ENCODE peak calls at places on chromosomes 4 and X, in eight cellular contexts. P is K562, G is gastrocnemius medialis, V is sigmoid colon, M is A549, K is uterus, W is spleen, Z is Peyer's patch. D is an unnamed sample.

GRCh38 chr4:129403848-129404247 is 307.9 kb downstream of the C4orf33 start:
- DNase-seq in V (no peak), M (no peak), K (no peak), W (no peak), G (no peak), P (no peak), Z (no peak), D (no peak)

GRCh38 chr4:161356351-161356750 is 807.4 kb downstream of the FSTL5 start:
- DNase-seq in Z (no peak), P (no peak), K (no peak), G (no peak), M (no peak), V (no peak), W (no peak), D (no peak)

GRCh38 chrX:97308161-97308560 is 424.5 kb downstream of the RPA4 start:
- DNase-seq in Z (no peak), G (no peak), V (no peak), W (no peak), M (no peak), K (no peak), P (no peak), D (no peak)

GRCh38 chrX:10524578-10524977 is 95.8 kb downstream of the MID1 start:
- DNase-seq in G (no peak), Z (no peak), W (no peak), K (no peak), P (no peak), V (no peak), M (no peak), D (no peak)

GRCh38 chr4:1010522-1011021 is 854 bp upstream of the FGFRL1 start:
- DNase-seq in K (peak), Z (peak), P (peak), G (peak), W (peak), V (peak), M (no peak), D (peak)

GRCh38 chrX:154986826-154987575 is 35.5 kb downstream of the F8 start:
- DNase-seq in M (no peak), K (no peak), Z (no peak), G (no peak), P (no peak), V (no peak), W (no peak), D (no peak)

GRCh38 chr4:88575222-88575621 is 17.1 kb upstream of the HERC3 start:
- DNase-seq in G (no peak), Z (no peak), V (no peak), K (no peak), M (no peak), W (no peak), P (no peak), D (no peak)

GRCh38 chr4:7103599-7104365 is 35.9 kb upstream of the GRPEL1 start:
- DNase-seq in Z (peak), M (peak), W (peak), V (peak), G (peak), K (peak), P (no peak), D (no peak)

GRCh38 chr4:8736083-8736825 is 135.4 kb downstream of the HMX1 start:
- DNase-seq in M (no peak), P (no peak), K (no peak), V (peak), Z (no peak), G (no peak), W (no peak), D (no peak)

GRCh38 chr4:19924761-19925160 is 326.9 kb upstream of the SLIT2 start:
- DNase-seq in W (no peak), M (no peak), Z (no peak), P (no peak), V (no peak), G (no peak), K (no peak), D (no peak)

GRCh38 chrX:136574548-136574947 is 42.5 kb downstream of the VGLL1 start:
- DNase-seq in V (no peak), Z (no peak), W (no peak), G (no peak), K (no peak), M (no peak), P (no peak), D (no peak)

GRCh38 chr4:85543832-85544231 is 68.9 kb downstream of the ARHGAP24 start:
- DNase-seq in K (no peak), M (no peak), G (no peak), P (no peak), V (no peak), Z (no peak), W (no peak), D (no peak)

GRCh38 chrX:48695925-48696300 is 621 bp upstream of the SUV39H1 start:
- DNase-seq in P (no peak), M (peak), V (no peak), Z (no peak), W (no peak), K (no peak), G (no peak), D (no peak)

GRCh38 chr4:83644677-83645639 is 109.0 kb downstream of the GPAT3 start:
- DNase-seq in Z (no peak), W (no peak), V (no peak), P (peak), K (no peak), G (no peak), M (peak), D (peak)

GRCh38 chr4:65791111-65791806 is 121.0 kb upstream of the EPHA5 start:
- DNase-seq in M (no peak), P (no peak), Z (no peak), G (no peak), V (no peak), K (no peak), W (no peak), D (no peak)

GRCh38 chr4:56804551-56804950 is 16.9 kb downstream of the SPINK2 start:
- DNase-seq in W (no peak), M (no peak), Z (no peak), P (no peak), G (no peak), V (no peak), K (no peak), D (no peak)

GRCh38 chrX:117752745-117753144 is 363.9 kb downstream of the KLHL13 start:
- DNase-seq in P (no peak), K (no peak), W (no peak), V (no peak), Z (no peak), M (no peak), G (no peak), D (no peak)

GRCh38 chrX:138710311-138710791 is 1.2 kb downstream of the FGF13 start:
- DNase-seq in Z (no peak), P (no peak), K (no peak), G (no peak), V (no peak), W (peak), M (no peak), D (peak)

GRCh38 chrX:30949554-30949953 is 60.5 kb upstream of the TAB3 start:
- DNase-seq in G (no peak), M (no peak), K (no peak), Z (no peak), V (no peak), W (no peak), P (no peak), D (no peak)

GRCh38 chr4:35315419-35315818 is 928.9 kb downstream of the ARAP2 start:
- DNase-seq in M (no peak), P (no peak), W (no peak), V (no peak), K (no peak), Z (no peak), G (no peak), D (no peak)

GRCh38 chr4:8019396-8020365 is 80.0 kb upstream of the AFAP1 start:
- DNase-seq in W (no peak), V (no peak), K (no peak), M (no peak), P (no peak), Z (no peak), G (no peak), D (no peak)

GRCh38 chr4:173167793-173168395 is 717 bp upstream of the GALNT7 start:
- DNase-seq in Z (peak), G (no peak), W (peak), M (peak), K (no peak), V (peak), P (peak), D (peak)

GRCh38 chr4:15420642-15421041 is 7.2 kb upstream of the C1QTNF7 start:
- DNase-seq in M (no peak), P (no peak), G (no peak), K (no peak), W (no peak), Z (no peak), V (no peak), D (no peak)

GRCh38 chrX:281166-281999 is at the start of gene PLCXD1:
- DNase-seq in K (peak), V (peak), G (no peak), P (peak), W (peak), Z (no peak), M (peak), D (peak)

GRCh38 chrX:53262918-53263394 is 18.4 kb downstream of the IQSEC2 start:
- DNase-seq in M (peak), G (no peak), W (peak), P (peak), K (no peak), Z (no peak), V (no peak), D (no peak)

GRCh38 chr4:145623831-145624230 is 4.6 kb downstream of the MMAA start:
- DNase-seq in V (no peak), P (no peak), G (no peak), Z (no peak), M (no peak), K (no peak), W (no peak), D (no peak)

GRCh38 chr4:180852743-180853142 is 1390.5 kb upstream of the TENM3 start:
- DNase-seq in K (no peak), M (no peak), W (no peak), P (no peak), V (no peak), Z (no peak), G (no peak), D (no peak)

GRCh38 chrX:150841466-150842197 is 56.8 kb downstream of the CD99L2 start:
- DNase-seq in K (no peak), W (no peak), G (no peak), Z (no peak), M (no peak), V (no peak), P (no peak), D (no peak)

GRCh38 chr4:124636793-124637192 is 75.7 kb downstream of the ANKRD50 start:
- DNase-seq in P (no peak), Z (no peak), V (no peak), W (no peak), G (no peak), K (no peak), M (no peak), D (no peak)

GRCh38 chr4:105158837-105159236 is 12.2 kb downstream of the TET2 start:
- DNase-seq in M (no peak), Z (no peak), G (no peak), K (peak), V (peak), P (no peak), W (no peak), D (no peak)

GRCh38 chr4:161577604-161578301 is 586.0 kb downstream of the FSTL5 start:
- DNase-seq in Z (no peak), P (no peak), M (no peak), K (no peak), V (no peak), W (no peak), G (no peak), D (no peak)

GRCh38 chrX:11944486-11944885 is 186.4 kb downstream of the MSL3 start:
- DNase-seq in Z (no peak), W (no peak), G (no peak), V (no peak), K (no peak), M (peak), P (peak), D (peak)

GRCh38 chr4:137393043-137393442 is 139.3 kb downstream of the PCDH18 start:
- DNase-seq in W (no peak), P (no peak), G (no peak), Z (no peak), V (no peak), K (peak), M (no peak), D (peak)

GRCh38 chrX:136112781-136113180 is 34.6 kb upstream of the FHL1 start:
- DNase-seq in P (no peak), K (no peak), G (no peak), W (no peak), V (no peak), Z (no peak), M (no peak), D (no peak)

GRCh38 chrX:23883737-23884354 is 23.9 kb downstream of the APOO start:
- DNase-seq in W (no peak), Z (no peak), V (no peak), G (no peak), M (peak), P (peak), K (no peak), D (no peak)

GRCh38 chr4:83252782-83253405 is 31.7 kb downstream of the COQ2 start:
- DNase-seq in G (peak), P (peak), K (no peak), V (peak), Z (peak), W (peak), M (peak), D (peak)

GRCh38 chr4:39331191-39331590 is 35.0 kb downstream of the RFC1 start:
- DNase-seq in Z (no peak), W (no peak), V (no peak), M (no peak), K (no peak), P (no peak), G (no peak), D (no peak)

GRCh38 chr4:10083861-10084641 is 32.5 kb downstream of the WDR1 start:
- DNase-seq in M (no peak), K (no peak), Z (no peak), W (peak), V (peak), G (peak), P (no peak), D (no peak)

GRCh38 chr4:5890063-5890727 is 2.7 kb downstream of the CRMP1 start:
- DNase-seq in M (no peak), G (no peak), P (no peak), W (no peak), Z (no peak), K (no peak), V (no peak), D (peak)

GRCh38 chr4:61332671-61333070 is 132.5 kb downstream of the ADGRL3 start:
- DNase-seq in V (no peak), W (no peak), G (no peak), M (no peak), Z (no peak), P (no peak), K (no peak), D (no peak)
- H3K27ac ChIP-seq in V (no peak), W (no peak), G (no peak), M (no peak), Z (no peak), P (no peak), K (no peak), D (no peak)

DNA sequence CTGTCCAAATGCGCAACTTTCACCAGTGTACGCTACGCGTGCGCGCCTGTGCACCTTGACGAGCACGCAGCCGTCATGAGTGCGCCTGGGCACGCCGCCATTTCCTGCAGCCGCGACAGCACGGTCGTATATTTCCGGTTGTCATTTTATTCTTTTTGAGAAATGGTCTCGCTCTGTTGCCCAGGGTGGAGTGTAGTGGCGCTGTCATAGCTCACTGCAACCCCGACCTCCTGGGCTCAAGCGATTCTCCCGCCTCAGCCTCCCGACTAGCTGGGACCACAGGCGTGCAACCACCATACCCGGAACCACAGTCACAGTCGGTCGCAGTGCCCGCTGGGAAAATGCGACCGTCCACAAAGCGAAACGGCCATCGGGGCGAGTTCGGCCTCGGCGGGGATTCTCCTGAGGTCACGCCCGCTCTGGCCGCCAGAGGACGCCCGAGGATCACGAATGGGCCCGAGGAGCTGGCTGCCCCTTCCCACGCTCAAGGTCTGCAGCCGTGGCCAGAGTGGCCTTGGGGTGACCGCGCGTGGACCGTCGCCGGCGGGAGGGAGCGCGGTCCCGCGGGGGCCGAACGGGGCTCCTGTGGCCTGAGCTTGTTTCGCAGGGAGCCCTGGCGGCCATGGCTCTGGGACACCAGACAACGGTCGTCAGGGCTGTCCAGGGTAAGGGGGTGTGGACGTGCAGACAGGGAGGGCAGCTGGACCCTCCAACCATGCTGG is 23.7 kb upstream of the PNMA3 start:
- DNase-seq in V (peak), W (peak), G (peak), Z (peak), K (peak), P (peak), M (peak), D (peak)
- TF ChIP-seq POLR2A in V (no peak), W (no peak), G (no peak), Z (no peak), K (no peak), P (no peak), M (no peak), D (no peak)

DNA sequence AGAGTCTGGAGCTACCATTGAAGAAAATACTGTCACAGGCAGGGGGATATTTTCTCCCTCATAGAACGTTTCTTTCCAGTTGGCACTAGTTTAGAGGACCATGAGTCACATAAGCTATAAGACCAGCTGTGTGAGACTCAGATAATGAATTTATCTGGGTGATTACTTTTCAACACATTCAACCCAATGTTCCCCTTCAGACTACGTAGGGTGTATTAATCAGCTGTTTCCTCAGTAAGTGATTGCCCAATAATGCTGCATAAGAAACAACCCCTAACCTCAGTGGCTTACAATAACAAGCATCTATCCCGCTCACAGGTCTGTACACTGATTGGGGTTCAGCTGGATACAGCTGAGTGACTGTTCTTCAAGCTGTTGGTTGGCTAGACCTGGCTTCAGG is 38.1 kb downstream of the CBLL2 start:
- DNase-seq in G (no peak), W (no peak), V (no peak), Z (no peak), M (no peak), K (no peak), P (no peak), D (no peak)
- H3K4me3 ChIP-seq in G (no peak), W (no peak), V (no peak), Z (no peak), M (no peak), K (no peak), P (no peak), D (no peak)

GRCh38 chr4:40678421-40678820 is 48.8 kb upstream of the RBM47 start:
- DNase-seq in V (no peak), K (no peak), M (no peak), Z (no peak), G (no peak), W (no peak), P (no peak), D (no peak)
- H3K27ac ChIP-seq in V (no peak), K (no peak), M (peak), Z (no peak), G (no peak), W (no peak), P (no peak), D (no peak)

DNA sequence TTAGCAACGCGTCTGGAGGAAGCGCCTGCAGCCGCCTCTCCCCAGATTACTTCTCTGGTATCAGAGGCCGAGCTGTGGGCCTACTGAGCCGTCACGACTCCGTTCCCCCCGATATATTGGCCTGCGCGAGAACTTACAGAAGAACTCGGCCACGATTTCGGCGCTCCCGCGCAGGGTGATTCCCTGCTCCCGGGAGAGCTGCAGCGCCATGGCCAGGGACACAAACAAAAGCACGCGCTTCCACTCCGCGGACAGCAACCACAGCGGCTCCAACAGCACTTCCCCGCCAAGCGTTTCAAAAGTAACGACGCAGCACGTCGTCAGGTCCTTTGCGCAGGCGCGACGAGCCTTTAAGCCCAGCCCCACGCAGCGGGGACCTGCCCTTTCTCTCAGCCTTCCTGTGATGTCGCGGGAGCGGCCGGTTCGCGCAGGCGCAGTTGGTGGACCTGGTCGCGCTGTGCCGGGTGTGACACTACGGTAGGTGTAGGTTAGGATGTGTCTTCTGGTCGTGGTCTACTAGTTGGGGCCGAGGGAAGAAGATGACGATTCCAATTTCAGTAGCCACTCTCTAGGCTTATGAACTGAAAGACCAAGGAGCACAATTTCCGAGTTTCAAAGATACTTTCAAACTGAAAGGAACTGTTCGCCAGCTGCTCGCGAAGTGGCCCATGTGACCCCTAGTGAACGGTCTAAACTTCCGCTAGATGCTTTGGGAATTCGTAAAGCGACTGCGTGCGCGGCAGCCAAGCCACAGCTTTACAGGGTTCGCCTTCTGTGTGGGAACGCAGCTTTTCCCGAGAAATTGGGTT is at the start of gene MAD2L1:
- DNase-seq in P (peak), K (peak), W (peak), Z (peak), M (peak), V (peak), G (peak), D (peak)
- TF ChIP-seq POLR2A in P (peak), K (peak), W (peak), Z (peak), M (peak), V (peak), G (peak), D (peak)

GRCh38 chr4:54100607-54101189 is 735 bp downstream of the GSX2 start:
- DNase-seq in P (no peak), V (no peak), W (peak), M (no peak), K (no peak), G (no peak), Z (no peak), D (no peak)
- H3K4me3 ChIP-seq in P (no peak), V (peak), W (peak), M (peak), K (peak), G (peak), Z (peak), D (peak)

DNA sequence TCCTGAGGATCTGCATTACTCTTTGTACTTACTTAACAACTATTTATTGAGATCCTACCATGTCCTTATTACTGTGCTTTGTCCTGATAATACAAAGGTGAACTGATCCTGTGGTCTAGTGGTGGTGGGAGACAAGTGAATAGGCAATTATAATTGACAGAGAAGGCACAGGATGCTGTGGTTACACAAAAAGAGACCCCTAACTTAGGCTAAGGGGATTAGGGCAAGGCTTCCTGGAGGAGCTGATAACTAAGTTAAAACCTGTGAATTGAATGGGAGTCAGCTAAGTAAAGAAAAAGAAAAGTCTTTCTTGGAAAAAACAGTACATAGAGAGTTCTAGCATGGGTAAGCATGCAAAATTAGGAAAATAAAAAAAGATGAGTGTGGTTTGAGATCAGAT is 164.4 kb downstream of the LARP7 start:
- DNase-seq in G (no peak), Z (no peak), W (no peak), P (no peak), V (no peak), M (no peak), K (no peak), D (no peak)
- H3K27ac ChIP-seq in G (no peak), Z (no peak), W (no peak), P (no peak), V (no peak), M (no peak), K (no peak), D (no peak)

GRCh38 chr4:154584259-154584658 is 6.3 kb downstream of the FGA start:
- DNase-seq in V (no peak), Z (no peak), K (no peak), M (no peak), P (no peak), W (no peak), G (no peak), D (no peak)
- TF ChIP-seq POLR2A in V (no peak), Z (no peak), K (no peak), M (no peak), P (no peak), W (no peak), G (no peak), D (no peak)

GRCh38 chrX:119871599-119872395 is at the start of the genes NDUFA1 and RNF113A:
- DNase-seq in K (peak), V (peak), P (peak), Z (peak), W (peak), M (peak), G (peak), D (peak)
- H3K4me3 ChIP-seq in K (peak), V (peak), P (peak), Z (peak), W (peak), M (peak), G (peak), D (peak)